ENCODE peak calls at places on chromosome 19, in four cellular contexts. J, U, H and Y are unnamed samples.

GRCh38 chr19:14632286-14632685 is 42.4 kb downstream of the ADGRE3 start:
- DNase-seq in J (peak; percentile 15), U (no peak), H (peak; percentile 68), Y (peak; percentile 41)

GRCh38 chr19:47601180-47601904 is 7.6 kb upstream of the BICRA start:
- DNase-seq in J (no peak), U (no peak), H (no peak), Y (no peak)

GRCh38 chr19:12801466-12802266 is at the start of the genes PRDX2 and THSD8:
- DNase-seq in J (peak; percentile 65), U (peak; percentile 87), H (peak; percentile 77), Y (peak; percentile 79)

GRCh38 chr19:53294786-53295441 is 27.4 kb upstream of the VN1R4 start:
- DNase-seq in J (no peak), U (no peak), H (peak; percentile 78), Y (peak; percentile 26)

GRCh38 chr19:17952041-17952976 is 14.6 kb upstream of the KCNN1 start:
- DNase-seq in J (no peak), U (peak; percentile 66), H (peak; percentile 44), Y (no peak)

GRCh38 chr19:10887616-10888367 is 16.4 kb downstream of the CARM1 start:
- DNase-seq in J (no peak), U (no peak), H (peak; percentile 31), Y (no peak)

GRCh38 chr19:33373701-33374405 is at the start of gene CEBPG:
- DNase-seq in J (peak; percentile 64), U (peak; percentile 59), H (no peak), Y (no peak)

GRCh38 chr19:9883231-9883758 is 48.2 kb downstream of the PIN1 start:
- DNase-seq in J (no peak), U (no peak), H (peak; percentile 51), Y (no peak)

GRCh38 chr19:45643024-45643926 is 4.1 kb upstream of the EML2 start:
- DNase-seq in J (peak; percentile 61), U (peak; percentile 99), H (peak; percentile 95), Y (peak; percentile 91)

GRCh38 chr19:52518646-52519045 is 8.8 kb upstream of the ZNF808 start:
- DNase-seq in J (no peak), U (no peak), H (no peak), Y (no peak)

GRCh38 chr19:12666305-12667048 is at the start of the genes MAN2B1 and WDR83:
- DNase-seq in J (peak; percentile 52), U (peak; percentile 85), H (peak; percentile 89), Y (peak; percentile 91)

GRCh38 chr19:17522988-17523872 is 11.8 kb downstream of the PGLS start:
- DNase-seq in J (no peak), U (no peak), H (no peak), Y (no peak)

GRCh38 chr19:42628411-42629135 is 33.8 kb upstream of the CEACAM8 start:
- DNase-seq in J (no peak), U (no peak), H (no peak), Y (no peak)

GRCh38 chr19:10701955-10702307 is 692 bp downstream of the QTRT1 start:
- DNase-seq in J (no peak), U (no peak), H (peak; percentile 65), Y (peak; percentile 77)

GRCh38 chr19:14416743-14417214 is 2.4 kb downstream of the DDX39A start:
- DNase-seq in J (no peak), U (no peak), H (no peak), Y (no peak)

GRCh38 chr19:36245210-36246005 is 30.5 kb downstream of the ZNF146 start:
- DNase-seq in J (no peak), U (peak; percentile 88), H (peak; percentile 94), Y (peak; percentile 93)

GRCh38 chr19:54002495-54003315 is 11.3 kb downstream of the CACNG6 start:
- DNase-seq in J (no peak), U (no peak), H (no peak), Y (no peak)

GRCh38 chr19:47226426-47227346 is 4.3 kb downstream of the BBC3 start:
- DNase-seq in J (peak; percentile 67), U (peak; percentile 69), H (peak; percentile 75), Y (peak; percentile 89)

GRCh38 chr19:52566121-52566520 is 4.0 kb upstream of the ZNF701 start:
- DNase-seq in J (no peak), U (no peak), H (no peak), Y (no peak)

GRCh38 chr19:50697414-50698124 is 22.0 kb downstream of the SHANK1 start:
- DNase-seq in J (no peak), U (no peak), H (no peak), Y (no peak)

GRCh38 chr19:56131651-56132050 is 9.4 kb upstream of the ZNF444 start:
- DNase-seq in J (no peak), U (no peak), H (no peak), Y (no peak)

GRCh38 chr19:547836-548720 is 4.2 kb downstream of the GZMM start:
- DNase-seq in J (no peak), U (no peak), H (peak; percentile 28), Y (no peak)

GRCh38 chr19:14476663-14477401 is 1.7 kb upstream of the PTGER1 start:
- DNase-seq in J (peak; percentile 88), U (peak; percentile 50), H (no peak), Y (peak; percentile 64)

GRCh38 chr19:13154911-13155471 is 4.8 kb downstream of the IER2 start:
- DNase-seq in J (peak; percentile 65), U (peak; percentile 90), H (peak; percentile 92), Y (peak; percentile 95)

GRCh38 chr19:38718747-38719543 is 25.3 kb downstream of the CAPN12 start:
- DNase-seq in J (no peak), U (peak; percentile 67), H (peak; percentile 74), Y (peak; percentile 69)

GRCh38 chr19:3720533-3720917 is 12.3 kb downstream of the TJP3 start:
- DNase-seq in J (no peak), U (no peak), H (no peak), Y (no peak)

GRCh38 chr19:17950310-17951150 is 16.4 kb upstream of the KCNN1 start:
- DNase-seq in J (no peak), U (peak; percentile 70), H (peak; percentile 52), Y (no peak)

GRCh38 chr19:52935434-52935833 is 12.2 kb upstream of the ZNF888 start:
- DNase-seq in J (peak; percentile 58), U (no peak), H (no peak), Y (no peak)

GRCh38 chr19:36679455-36679854 is 8.0 kb upstream of the ZNF567 start:
- DNase-seq in J (no peak), U (no peak), H (no peak), Y (no peak)

GRCh38 chr19:37362733-37363132 is 8.2 kb upstream of the ZNF527 start:
- DNase-seq in J (no peak), U (peak; percentile 67), H (peak; percentile 79), Y (peak; percentile 76)

GRCh38 chr19:42288411-42288810 is 13.5 kb upstream of the PRR19 start:
- DNase-seq in J (no peak), U (no peak), H (no peak), Y (no peak)

GRCh38 chr19:50465986-50466771 is 10.1 kb upstream of the EMC10 start:
- DNase-seq in J (no peak), U (peak; percentile 82), H (peak; percentile 89), Y (peak; percentile 84)

GRCh38 chr19:8575467-8575997 is 1.7 kb downstream of the MYO1F start:
- DNase-seq in J (peak; percentile 35), U (no peak), H (peak; percentile 69), Y (peak; percentile 92)

GRCh38 chr19:30811397-30812098 is 439.4 kb downstream of the ZNF536 start:
- DNase-seq in J (no peak), U (no peak), H (no peak), Y (no peak)

GRCh38 chr19:39848392-39848791 is 2.2 kb upstream of the FBL start:
- DNase-seq in J (no peak), U (no peak), H (no peak), Y (no peak)
- H4K5ac ChIP-seq in J (no peak overlapping the region), U (no peak overlapping the region), H (no peak overlapping the region), Y (no peak overlapping the region)

DNA sequence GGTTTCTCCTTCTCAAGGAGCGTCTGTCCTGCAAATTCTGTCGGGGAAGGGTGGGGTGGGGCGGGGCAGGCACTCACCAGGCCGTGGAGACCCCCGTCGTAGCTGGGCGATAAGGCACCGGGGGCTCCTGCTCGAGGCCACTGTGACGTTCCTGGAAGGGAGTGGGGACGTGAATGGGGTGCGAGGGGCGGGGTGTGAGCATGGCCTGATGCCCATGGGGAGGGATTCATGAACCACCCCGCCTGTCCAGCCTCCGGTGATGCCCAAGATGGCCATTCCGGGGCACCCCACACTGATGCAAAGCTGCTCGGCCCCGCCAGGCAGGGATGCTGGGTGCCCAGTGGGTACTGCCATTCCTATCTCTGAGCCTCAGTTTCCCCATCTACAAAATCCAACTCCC is 14.4 kb upstream of the UQCR11 start:
- DNase-seq in J (no peak), U (no peak), H (no peak), Y (no peak)
- H4K5ac ChIP-seq in J (no peak overlapping the region), U (no peak overlapping the region), H (no peak overlapping the region), Y (no peak overlapping the region)

DNA sequence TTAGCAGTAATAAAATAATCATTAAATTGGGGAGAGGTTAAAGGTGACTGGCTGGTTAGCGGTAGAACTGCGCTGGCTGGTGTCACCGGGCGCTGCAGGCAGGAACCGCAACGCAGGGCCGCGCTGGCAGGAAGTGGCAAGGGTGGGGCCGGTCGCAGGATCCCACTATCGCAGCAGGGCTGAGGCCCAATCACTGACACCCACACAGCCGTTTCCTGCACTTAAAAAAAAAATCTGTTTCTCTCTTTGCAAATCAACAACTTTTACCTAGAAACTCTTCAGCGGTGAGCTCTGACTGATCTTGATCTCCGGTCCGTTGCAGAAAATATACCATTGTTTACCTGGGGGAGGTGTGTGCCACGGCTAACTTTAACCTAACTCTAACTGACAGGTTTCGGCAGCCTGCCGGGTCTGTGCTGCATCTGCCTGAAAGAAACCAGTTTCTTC is 46.9 kb downstream of the KLF2 start:
- DNase-seq in J (no peak), U (no peak), H (no peak), Y (no peak)
- H4K5ac ChIP-seq in J (no peak overlapping the region), U (no peak overlapping the region), H (no peak overlapping the region), Y (no peak overlapping the region)

GRCh38 chr19:41166888-41167804 is 25.9 kb upstream of the CYP2S1 start:
- DNase-seq in J (no peak), U (no peak), H (no peak), Y (no peak)
- H4K5ac ChIP-seq in J (no peak overlapping the region), U (no peak overlapping the region), H (no peak overlapping the region), Y (no peak overlapping the region)

GRCh38 chr19:2112516-2113320 is 16.0 kb downstream of the IZUMO4 start:
- DNase-seq in J (no peak), U (no peak), H (no peak), Y (no peak)
- H4K5ac ChIP-seq in J (no peak overlapping the region), U (no peak overlapping the region), H (no peak overlapping the region), Y (no peak overlapping the region)

GRCh38 chr19:39982883-39983282 is 11.9 kb downstream of the PSMC4 start:
- DNase-seq in J (no peak), U (no peak), H (no peak), Y (no peak)
- H4K5ac ChIP-seq in J (no peak overlapping the region), U (no peak overlapping the region), H (no peak overlapping the region), Y (no peak overlapping the region)